ENCODE peak calls at places on chromosomes 11 and 22, in four cellular contexts. T is Caco-2, P is right lobe of liver, U is spleen. A is an unnamed sample. For H3K36me3 and H3K27me3, the result is how much of the 10 kb centered on the place peaks cover.

GRCh38 chr11:126345759-126346585 is 9.5 kb upstream of the ST3GAL4 start:
- DNase-seq in P (peak), T (no peak), U (peak), A (no peak)

GRCh38 chr11:22432331-22433065 is 94.3 kb downstream of the SLC17A6 start:
- DNase-seq in T (no peak), U (peak), P (no peak), A (no peak)

GRCh38 chr11:126748097-126748756 is 252.3 kb downstream of the KIRREL3 start:
- DNase-seq in P (no peak), T (no peak), U (peak), A (no peak)

GRCh38 chr11:9065614-9066431 is 25.6 kb downstream of the SCUBE2 start:
- DNase-seq in U (no peak), P (no peak), T (peak), A (no peak)

GRCh38 chr11:1546536-1547466 is 25.3 kb downstream of the DUSP8 start:
- DNase-seq in T (peak), U (no peak), P (no peak), A (peak)

GRCh38 chr11:73386568-73386967 is 10.4 kb downstream of the RELT start:
- DNase-seq in U (no peak), P (no peak), T (no peak), A (no peak)

GRCh38 chr11:59668188-59668949 is 468 bp downstream of the PATL1 start:
- DNase-seq in T (peak), U (peak), P (peak), A (peak)

GRCh38 chr11:33545941-33546340 is 154.7 kb downstream of the C11orf91 start:
- DNase-seq in U (no peak), P (no peak), T (no peak), A (no peak)

GRCh38 chr22:46514592-46515207 is 22.7 kb downstream of the CELSR1 start:
- DNase-seq in U (no peak), T (no peak), P (no peak), A (no peak)

GRCh38 chr11:131624526-131624925 is 254.1 kb downstream of the NTM start:
- DNase-seq in T (no peak), U (no peak), P (no peak), A (no peak)

GRCh38 chr11:83002047-83002446 is 69.7 kb downstream of the RAB30 start:
- DNase-seq in P (no peak), U (no peak), T (no peak), A (no peak)

GRCh38 chr11:127108838-127109237 is 108.3 kb upstream of the KIRREL3 start:
- DNase-seq in U (no peak), T (no peak), P (no peak), A (no peak)

GRCh38 chr22:25628494-25628893 is 64.0 kb downstream of the GRK3 start:
- DNase-seq in P (no peak), U (no peak), T (no peak), A (no peak)

GRCh38 chr11:7612661-7613393 is 60.5 kb downstream of the CYB5R2 start:
- DNase-seq in T (peak), U (no peak), P (no peak), A (peak)

GRCh38 chr22:27148025-27148424 is 490.6 kb downstream of the MIAT start:
- DNase-seq in T (no peak), P (no peak), U (no peak), A (no peak)

GRCh38 chr11:8566613-8567210 is 27.3 kb downstream of the STK33 start:
- DNase-seq in U (no peak), P (no peak), T (peak), A (no peak)

DNA sequence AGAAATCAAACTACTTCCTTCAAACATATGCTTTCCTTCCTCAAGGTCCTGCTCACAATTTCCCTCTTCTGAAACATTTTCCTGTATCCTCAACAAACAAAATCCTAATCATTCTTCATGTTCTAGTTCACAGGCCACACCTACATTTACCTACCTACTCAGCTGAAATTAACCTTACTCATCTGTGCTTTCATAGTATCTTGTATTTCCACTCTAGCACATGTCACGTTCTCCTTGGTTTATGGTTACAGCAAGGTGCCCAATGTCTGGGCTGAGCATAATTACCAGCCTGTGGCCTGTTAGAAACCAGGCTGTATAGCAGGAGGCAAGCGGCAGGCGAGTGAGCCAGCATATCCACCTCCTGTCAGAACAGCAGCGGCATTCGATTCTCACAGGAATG is 13.2 kb downstream of the DCUN1D5 start:
- DNase-seq in T (no peak), U (no peak), P (no peak), A (no peak)
- H3K36me3 ChIP-seq in T (under half), U (under half), P (under half), A (half or more)

GRCh38 chr22:42584364-42584940 is 30.2 kb downstream of the POLDIP3 start:
- DNase-seq in T (no peak), U (no peak), P (no peak), A (no peak)
- H3K27me3 ChIP-seq in T (under half), U (under half), P (under half), A (under half)

GRCh38 chr22:36467946-36468345 is 13.5 kb downstream of the TXN2 start:
- DNase-seq in T (no peak), P (no peak), U (no peak), A (no peak)
- H3K36me3 ChIP-seq in T (under half), P (under half), U (under half), A (under half)

GRCh38 chr11:64713031-64713780 is 9.8 kb downstream of the NRXN2 start:
- DNase-seq in T (peak), P (no peak), U (no peak), A (no peak)
- H3K27me3 ChIP-seq in T (under half), P (under half), U (half or more), A (half or more)

GRCh38 chr11:17314232-17314547 is 37.4 kb upstream of the NCR3LG1 start:
- DNase-seq in T (no peak), U (no peak), P (no peak), A (no peak)
- H3K36me3 ChIP-seq in T (under half), U (under half), P (under half), A (under half)

GRCh38 chr22:37731804-37732471 is 35.1 kb downstream of the TRIOBP start:
- DNase-seq in P (no peak), T (peak), U (no peak), A (no peak)

GRCh38 chr22:37728620-37729019 is 31.8 kb downstream of the TRIOBP start:
- DNase-seq in P (no peak), T (no peak), U (no peak), A (no peak)

GRCh38 chr22:37725551-37726239 is 28.8 kb downstream of the TRIOBP start:
- DNase-seq in P (no peak), U (no peak), T (no peak), A (no peak)

GRCh38 chr22:37726240-37726887 is 29.5 kb downstream of the TRIOBP start:
- DNase-seq in U (no peak), P (no peak), T (no peak), A (no peak)
- H3K27me3 ChIP-seq in U (under half), P (under half), T (under half), A (under half)